ENCODE peak calls at places on chromosomes 13 and 19, in five cellular contexts. K, N, D, G and X are unnamed samples.

GRCh38 chr19:9151367-9151766 is 11.2 kb downstream of the ZNF317 start:
- ATAC-seq in G (no peak), K (no peak), D (no peak), N (no peak), X (no peak)

GRCh38 chr13:50651916-50652315 is 191.6 kb downstream of the DLEU7 start:
- ATAC-seq in K (no peak), G (no peak), D (no peak), N (no peak), X (no peak)

GRCh38 chr19:10927691-10928562 is 512 bp downstream of the YIPF2 start:
- ATAC-seq in G (peak; percentile 51), K (peak; percentile 30), N (peak; percentile 68), D (peak; percentile 36), X (peak; percentile 0)

GRCh38 chr13:43405457-43405856 is 381.3 kb downstream of the ENOX1 start:
- ATAC-seq in N (no peak), K (no peak), D (no peak), G (no peak), X (no peak)

GRCh38 chr13:27712421-27712820 is 79.9 kb upstream of the GSX1 start:
- ATAC-seq in G (no peak), K (no peak), N (no peak), D (no peak), X (no peak)

GRCh38 chr13:23622991-23623390 is 52.8 kb downstream of the TNFRSF19 start:
- ATAC-seq in K (no peak), N (no peak), D (peak; percentile 85), G (no peak), X (no peak)

GRCh38 chr13:114025432-114026127 is 51.7 kb upstream of the C13orf46 start:
- ATAC-seq in G (no peak), D (no peak), N (no peak), K (no peak), X (peak; percentile 75)

GRCh38 chr19:33627962-33628839 is 6.4 kb downstream of the CHST8 start:
- ATAC-seq in D (no peak), G (peak; percentile 49), K (no peak), N (peak; percentile 19), X (no peak)

GRCh38 chr19:40279761-40280607 is 5.2 kb downstream of the AKT2 start:
- ATAC-seq in G (no peak), D (peak; percentile 54), N (no peak), K (no peak), X (no peak)

GRCh38 chr19:18768997-18769891 is 21.9 kb downstream of the COMP start:
- ATAC-seq in K (peak; percentile 26), G (no peak), N (no peak), D (no peak), X (no peak)

GRCh38 chr13:21967871-21968270 is 297.0 kb downstream of the FGF9 start:
- ATAC-seq in G (no peak), D (no peak), N (no peak), K (no peak), X (no peak)

GRCh38 chr13:26423634-26424033 is 133.8 kb upstream of the WASF3 start:
- ATAC-seq in G (no peak), K (peak; percentile 93), N (no peak), D (no peak), X (peak; percentile 96)

GRCh38 chr19:47032171-47032811 is 12.7 kb downstream of the NPAS1 start:
- ATAC-seq in N (peak; percentile 66), G (peak; percentile 55), D (peak; percentile 67), K (no peak), X (no peak)

GRCh38 chr19:47158367-47158791 is 27.7 kb downstream of the SAE1 start:
- ATAC-seq in G (no peak), K (no peak), N (no peak), D (no peak), X (peak; percentile 32)

GRCh38 chr13:114042066-114042815 is 68.4 kb upstream of the C13orf46 start:
- ATAC-seq in K (no peak), D (no peak), N (no peak), G (no peak), X (no peak)

GRCh38 chr19:14310055-14310454 is 71.2 kb upstream of the ADGRE5 start:
- ATAC-seq in N (no peak), K (no peak), D (peak; percentile 95), G (no peak), X (no peak)

GRCh38 chr19:35090795-35091214 is 24.8 kb upstream of the FXYD3 start:
- ATAC-seq in D (no peak), K (peak; percentile 18), G (peak; percentile 12), N (peak; percentile 39), X (no peak)

GRCh38 chr13:25281937-25282332 is 5.4 kb downstream of the MTMR6 start:
- ATAC-seq in K (no peak), N (no peak), G (peak; percentile 12), D (peak; percentile 55), X (no peak)

GRCh38 chr19:33861950-33862349 is 65.3 kb downstream of the KCTD15 start:
- ATAC-seq in N (no peak), K (no peak), D (no peak), G (no peak), X (no peak)

DNA sequence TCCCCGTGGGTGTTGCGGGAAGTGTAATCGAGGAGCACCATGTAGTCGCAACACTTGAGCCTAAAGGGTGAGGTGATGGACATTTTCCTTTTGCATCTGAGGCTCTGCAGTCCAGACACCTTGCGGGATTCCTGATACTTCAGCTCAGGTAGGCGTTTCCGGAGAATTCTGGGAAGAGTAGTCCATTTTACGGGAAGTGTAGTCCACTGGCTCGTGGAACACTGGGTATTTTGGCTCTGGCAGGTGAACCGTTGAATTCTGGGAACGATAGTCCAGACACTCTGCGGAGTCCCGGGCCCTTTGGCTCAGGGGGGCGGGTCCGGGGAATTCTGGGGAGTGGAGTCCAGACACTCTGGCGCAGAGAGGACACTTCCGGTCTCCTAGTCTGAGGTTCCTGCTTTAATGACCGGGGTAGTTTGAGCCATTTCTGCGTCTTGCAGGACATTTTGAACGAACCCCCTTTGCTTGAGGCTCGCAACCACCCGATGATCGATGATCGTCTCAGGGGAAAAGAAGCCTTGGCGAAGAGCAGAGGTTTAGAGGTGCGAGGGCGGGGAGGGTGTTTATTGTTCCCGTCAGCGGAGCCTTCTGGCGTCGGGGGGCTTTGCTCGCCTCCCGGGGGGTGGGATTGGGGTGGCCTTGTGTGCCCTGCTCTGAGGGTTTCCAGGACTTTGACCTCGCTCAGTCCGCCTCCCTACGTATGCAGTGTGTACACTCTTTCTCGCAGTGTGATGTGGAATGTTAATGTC is at the start of gene ZNF223:
- ATAC-seq in K (peak; percentile 100), D (peak; percentile 98), N (peak; percentile 100), G (peak; percentile 99), X (peak; percentile 100)
- TF ChIP-seq EP300 in K (no peak), D (no peak), N (no peak), G (no peak), X (no peak)

DNA sequence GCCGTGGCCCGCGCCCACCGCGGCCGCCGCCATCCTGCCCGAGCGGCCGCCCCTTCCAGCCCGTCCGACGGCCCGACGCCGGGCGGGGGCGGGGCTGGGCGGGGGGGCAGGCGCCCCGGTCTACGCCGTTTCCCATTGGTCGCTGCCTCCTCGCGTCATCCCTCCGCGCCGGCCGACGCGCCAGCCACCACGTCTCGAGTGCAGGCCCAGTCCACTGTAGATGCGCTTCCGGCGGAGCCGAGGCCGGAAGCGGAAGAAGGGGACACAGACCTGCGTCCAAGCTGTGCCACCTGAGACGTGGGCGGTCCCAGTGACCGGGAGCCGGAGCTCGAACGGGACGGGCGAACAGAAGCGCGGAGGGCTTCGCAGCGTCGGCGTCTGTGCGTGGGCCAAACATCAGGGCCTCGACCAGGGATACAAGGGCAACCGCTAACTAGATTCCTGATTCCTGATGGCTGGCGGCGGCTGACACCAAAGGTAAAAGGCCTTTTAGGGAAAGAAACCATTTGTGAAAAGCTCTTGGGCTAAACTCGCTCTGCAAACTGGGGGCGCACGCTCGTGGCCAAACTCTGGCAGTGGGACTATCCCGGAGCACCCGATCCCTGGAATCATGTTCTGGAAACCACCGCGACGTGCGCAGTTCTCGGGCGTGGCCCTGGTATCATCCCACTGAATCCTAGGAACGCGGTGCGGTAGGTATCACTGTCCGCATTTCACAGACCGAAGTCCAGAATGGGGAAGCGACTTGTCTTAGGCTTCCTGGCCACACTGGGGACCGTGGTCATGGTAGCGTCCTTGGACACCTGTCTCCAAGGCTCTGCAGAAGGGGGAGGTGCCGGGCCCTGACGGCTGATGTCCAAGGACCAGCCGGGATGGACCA is at the start of gene SLC35E1:
- ATAC-seq in G (peak; percentile 98), D (peak; percentile 97), K (peak; percentile 96), N (peak; percentile 98), X (peak; percentile 97)
- TF ChIP-seq EP300 in G (peak; percentile 41), D (no peak), K (no peak), N (no peak), X (no peak)

GRCh38 chr13:110138700-110139036 is 168.3 kb downstream of the COL4A1 start:
- ATAC-seq in K (no peak), G (no peak), N (peak; percentile 60), D (no peak), X (peak; percentile 2)

GRCh38 chr13:110137677-110138008 is 169.3 kb downstream of the COL4A1 start:
- ATAC-seq in K (peak; percentile 65), N (peak; percentile 83), D (peak; percentile 84), G (peak; percentile 82), X (peak; percentile 38)

GRCh38 chr13:110136660-110137585 is 170.0 kb downstream of the COL4A1 start:
- ATAC-seq in D (peak; percentile 63), G (no peak), K (no peak), N (no peak), X (no peak)

GRCh38 chr13:110140099-110140498 is 166.9 kb downstream of the COL4A1 start:
- ATAC-seq in N (no peak), K (no peak), D (no peak), G (no peak), X (no peak)

DNA sequence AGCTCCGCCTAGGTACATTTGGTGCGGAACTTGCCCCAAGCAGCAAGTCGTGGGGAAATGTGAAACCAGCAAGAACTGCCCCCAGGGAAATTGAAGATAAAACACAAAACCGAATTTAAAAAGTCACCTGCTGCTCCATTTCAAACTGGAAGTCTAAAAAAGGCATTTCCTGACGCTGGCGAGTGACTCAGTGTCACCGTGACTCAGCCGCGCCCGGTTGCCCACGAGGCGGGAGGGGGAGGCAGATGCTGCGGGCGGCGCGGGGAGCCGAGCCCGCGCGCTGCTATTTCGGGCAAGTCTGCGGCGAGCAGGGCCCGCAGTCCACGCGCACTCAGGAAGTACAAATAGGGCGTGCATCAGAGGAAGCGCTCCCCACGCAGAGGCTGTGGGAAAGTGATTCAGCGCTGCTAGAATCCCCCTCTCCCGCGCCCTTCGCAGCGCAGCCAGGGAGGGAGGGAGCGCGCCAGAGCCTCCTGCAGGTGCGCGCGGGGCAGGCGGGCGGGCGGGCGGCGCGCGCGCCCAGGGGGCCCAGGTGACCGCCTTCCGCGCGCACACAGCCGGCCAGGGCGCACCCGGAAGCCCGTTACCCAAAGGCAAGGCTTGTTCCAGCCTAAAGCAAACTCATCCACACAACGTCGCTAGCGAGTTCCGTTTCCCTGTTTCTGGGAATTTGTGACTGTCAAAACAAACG is 168.8 kb downstream of the COL4A1 start:
- ATAC-seq in K (peak; percentile 94), N (peak; percentile 86), G (peak; percentile 78), D (peak; percentile 73), X (peak; percentile 87)
- TF ChIP-seq EP300 in K (no peak), N (no peak), G (no peak), D (no peak), X (no peak)

DNA sequence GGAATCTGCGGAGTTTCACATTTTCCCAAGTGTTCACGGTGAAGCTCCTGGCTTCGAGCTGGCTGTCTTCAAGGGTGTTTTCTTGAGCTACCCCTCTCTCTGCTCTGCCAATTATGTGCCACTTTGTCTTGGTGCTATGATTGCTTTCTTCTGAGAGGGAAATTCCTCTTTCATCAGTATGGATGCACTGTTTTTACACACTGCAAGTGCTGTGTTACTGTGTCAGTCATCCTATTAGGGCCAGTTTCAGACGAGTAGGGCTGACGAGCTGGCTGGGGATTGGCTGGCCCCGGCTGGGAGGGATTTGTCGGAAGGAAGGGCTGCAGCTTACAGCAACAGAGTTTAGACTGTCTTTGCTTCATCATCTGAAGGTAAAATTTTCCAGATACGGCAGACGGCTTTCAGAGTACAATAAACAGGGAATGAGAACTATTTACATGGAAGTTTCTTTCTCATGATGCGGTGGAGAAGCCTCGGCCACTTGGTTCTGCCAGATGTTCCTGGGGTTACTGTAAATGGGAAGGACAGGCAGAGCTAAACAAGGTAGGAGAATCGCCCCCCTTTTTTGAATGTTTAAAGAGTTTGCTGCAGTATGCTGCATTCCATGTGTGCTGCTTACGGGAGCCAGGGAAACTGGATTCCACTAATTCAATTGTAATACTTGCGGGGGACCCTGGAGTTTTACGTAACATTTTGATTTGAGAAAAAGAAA is at the start of gene MBNL2:
- ATAC-seq in K (peak; percentile 96), D (peak; percentile 92), G (peak; percentile 89), N (peak; percentile 99), X (peak; percentile 93)
- TF ChIP-seq EP300 in K (no peak), D (no peak), G (no peak), N (no peak), X (no peak)